ENCODE peak calls at places on chromosomes 6 and 20, in nine cellular contexts. K is neural crest cell, I is NCI-H748 treated with DMSO at 0.1 percent for 48 hours, W is osteoblast, M is body of pancreas, A is HEK293T, L is M059J, J is mesothelial cell of epicardium, R is RPMI8226. Q is an unnamed sample.

GRCh38 chr6:3471711-3472110 is 14.9 kb upstream of the SLC22A23 start:
- DNase-seq in K (no peak), I (peak; percentile 91), W (peak; percentile 78), M (peak; percentile 14), A (no peak), L (peak; percentile 33), J (no peak), R (no peak), Q (peak; percentile 35)

GRCh38 chr6:96727144-96727543 is 110.1 kb downstream of the GPR63 start:
- DNase-seq in K (no peak), I (no peak), W (no peak), M (no peak), A (no peak), L (no peak), J (no peak), R (no peak), Q (no peak)

GRCh38 chr6:15511248-15512125 is 151.3 kb downstream of the DTNBP1 start:
- DNase-seq in K (no peak), I (no peak), W (peak; percentile 59), M (no peak), A (no peak), L (no peak), J (no peak), R (no peak), Q (no peak)

GRCh38 chr6:37587776-37588744 is 88.4 kb upstream of the CCDC167 start:
- DNase-seq in K (no peak), I (no peak), W (peak; percentile 79), M (no peak), A (no peak), L (no peak), J (no peak), R (no peak), Q (no peak)

GRCh38 chr6:130466744-130467052 is 100.9 kb downstream of the TMEM200A start:
- DNase-seq in K (no peak), I (no peak), W (no peak), M (no peak), A (no peak), L (peak; percentile 24), J (no peak), R (no peak), Q (no peak)

GRCh38 chr20:61758556-61759200 is 307.0 kb downstream of the TAF4 start:
- DNase-seq in K (no peak), I (no peak), W (peak; percentile 62), M (no peak), A (no peak), L (no peak), J (peak; percentile 6), R (no peak), Q (no peak)

GRCh38 chr6:51839975-51840374 is 247.4 kb downstream of the PKHD1 start:
- DNase-seq in K (no peak), I (no peak), W (no peak), M (no peak), A (no peak), L (peak; percentile 41), J (no peak), R (no peak), Q (no peak)

GRCh38 chr20:41230136-41230535 is 87.4 kb downstream of the ZHX3 start:
- DNase-seq in K (no peak), I (no peak), W (no peak), M (no peak), A (no peak), L (no peak), J (no peak), R (no peak), Q (no peak)

GRCh38 chr6:134247271-134247833 is 70.6 kb downstream of the SGK1 start:
- DNase-seq in K (no peak), I (no peak), W (no peak), M (peak; percentile 27), A (no peak), L (no peak), J (no peak), R (no peak), Q (no peak)

GRCh38 chr6:139990287-139990686 is 615.8 kb upstream of the CITED2 start:
- DNase-seq in K (no peak), I (no peak), W (no peak), M (no peak), A (no peak), L (no peak), J (no peak), R (no peak), Q (no peak)

GRCh38 chr20:53827996-53828672 is 234.5 kb upstream of the ZNF217 start:
- DNase-seq in K (no peak), I (no peak), W (peak; percentile 85), M (peak; percentile 22), A (no peak), L (peak; percentile 99), J (no peak), R (no peak), Q (no peak)

GRCh38 chr6:4078830-4079471 is at the start of gene FAM217A:
- DNase-seq in K (no peak), I (no peak), W (no peak), M (no peak), A (no peak), L (no peak), J (no peak), R (no peak), Q (no peak)

GRCh38 chr20:6783752-6784725 is 16.6 kb downstream of the BMP2 start:
- DNase-seq in K (no peak), I (no peak), W (no peak), M (no peak), A (no peak), L (peak; percentile 41), J (no peak), R (no peak), Q (no peak)

GRCh38 chr6:15534970-15535369 is 127.9 kb downstream of the DTNBP1 start:
- DNase-seq in K (no peak), I (no peak), W (no peak), M (no peak), A (no peak), L (no peak), J (no peak), R (no peak), Q (no peak)

GRCh38 chr6:49118475-49118874 is 344.6 kb downstream of the MMUT start:
- DNase-seq in K (no peak), I (no peak), W (no peak), M (no peak), A (no peak), L (peak; percentile 9), J (no peak), R (no peak), Q (no peak)

GRCh38 chr6:132964101-132964867 is 149.9 kb downstream of the RPS12 start:
- DNase-seq in K (no peak), I (peak; percentile 85), W (no peak), M (no peak), A (no peak), L (peak; percentile 60), J (no peak), R (no peak), Q (no peak)

GRCh38 chr6:117188627-117189201 is 76.6 kb upstream of the VGLL2 start:
- DNase-seq in K (no peak), I (no peak), W (no peak), M (no peak), A (no peak), L (no peak), J (no peak), R (peak; percentile 13), Q (peak; percentile 66)

GRCh38 chr6:7468382-7469081 is 72.9 kb upstream of the DSP start:
- DNase-seq in K (no peak), I (no peak), W (peak; percentile 94), M (no peak), A (peak; percentile 34), L (peak; percentile 79), J (no peak), R (no peak), Q (no peak)

GRCh38 chr6:150549007-150549406 is 50.7 kb upstream of the PLEKHG1 start:
- DNase-seq in K (no peak), I (no peak), W (no peak), M (no peak), A (no peak), L (no peak), J (no peak), R (no peak), Q (peak; percentile 48)

GRCh38 chr6:30213999-30214982 is 1.1 kb upstream of the TRIM26 start:
- DNase-seq in K (peak; percentile 52), I (peak; percentile 45), W (peak; percentile 89), M (peak; percentile 88), A (peak; percentile 65), L (peak; percentile 88), J (peak; percentile 41), R (peak; percentile 88), Q (peak; percentile 88)

GRCh38 chr6:64376394-64376793 is 740.8 kb downstream of the PHF3 start:
- DNase-seq in K (no peak), I (no peak), W (no peak), M (no peak), A (no peak), L (peak; percentile 24), J (no peak), R (no peak), Q (no peak)

GRCh38 chr20:63740070-63740500 is 509 bp downstream of the SLC2A4RG start:
- DNase-seq in K (no peak), I (peak; percentile 15), W (peak; percentile 98), M (peak; percentile 50), A (peak; percentile 49), L (peak; percentile 50), J (no peak), R (peak; percentile 34), Q (peak; percentile 59)

GRCh38 chr6:105178110-105178509 is 1.7 kb downstream of the POPDC3 start:
- DNase-seq in K (no peak), I (no peak), W (peak; percentile 86), M (no peak), A (no peak), L (peak; percentile 91), J (no peak), R (no peak), Q (no peak)

GRCh38 chr20:15905661-15906060 is 667.6 kb downstream of the KIF16B start:
- DNase-seq in K (no peak), I (no peak), W (no peak), M (no peak), A (no peak), L (no peak), J (no peak), R (no peak), Q (no peak)

GRCh38 chr6:35494161-35494563 is 2.7 kb downstream of the TEAD3 start:
- DNase-seq in K (no peak), I (no peak), W (peak; percentile 87), M (no peak), A (no peak), L (peak; percentile 29), J (no peak), R (no peak), Q (no peak)

GRCh38 chr6:157050537-157051280 is 272.6 kb downstream of the TMEM242 start:
- DNase-seq in K (no peak), I (peak; percentile 76), W (no peak), M (no peak), A (no peak), L (no peak), J (no peak), R (no peak), Q (no peak)

GRCh38 chr6:382883-383420 is 8.6 kb upstream of the IRF4 start:
- DNase-seq in K (no peak), I (no peak), W (no peak), M (no peak), A (no peak), L (no peak), J (no peak), R (no peak), Q (no peak)

GRCh38 chr20:31602779-31603441 is 2.2 kb upstream of the ID1 start:
- DNase-seq in K (no peak), I (no peak), W (peak; percentile 79), M (no peak), A (no peak), L (peak; percentile 98), J (no peak), R (peak; percentile 50), Q (no peak)

GRCh38 chr6:13733178-13733851 is 21.7 kb upstream of the RANBP9 start:
- DNase-seq in K (no peak), I (peak; percentile 59), W (peak; percentile 91), M (peak; percentile 44), A (peak; percentile 28), L (peak; percentile 83), J (no peak), R (no peak), Q (no peak)

GRCh38 chr6:89208551-89208950 is 8.6 kb downstream of the GABRR1 start:
- DNase-seq in K (no peak), I (no peak), W (no peak), M (no peak), A (no peak), L (no peak), J (no peak), R (no peak), Q (no peak)

GRCh38 chr6:3549314-3549940 is 92.6 kb upstream of the SLC22A23 start:
- DNase-seq in K (no peak), I (peak; percentile 99), W (no peak), M (no peak), A (no peak), L (peak; percentile 15), J (no peak), R (peak; percentile 78), Q (no peak)

Q was measured in Karpas-422.